ENCODE peak calls at places on chromosomes 5 and 9, in five cellular contexts. Q is dorsolateral prefrontal cortex, X is cardiac fibroblast, M is A549, K is WTC11. T is an unnamed sample.
A peak's percentile ranks its signal among the peaks of the same experiment; 100 is the strongest.

GRCh38 chr5:177109810-177110209 is 23.1 kb downstream of the FGFR4 start:
- DNase-seq in K (no peak), X (no peak), M (no peak), Q (no peak), T (no peak)

GRCh38 chr9:105038057-105038456 is 110.1 kb upstream of the ABCA1 start:
- DNase-seq in M (no peak), X (no peak), Q (no peak), K (no peak), T (no peak)

GRCh38 chr5:143679777-143680176 is 132.2 kb upstream of the HMHB1 start:
- DNase-seq in K (no peak), X (peak; percentile 15), M (peak; percentile 44), Q (no peak), T (no peak)

GRCh38 chr9:137482094-137482781 is 23.1 kb upstream of the NSMF start:
- DNase-seq in X (peak; percentile 78), M (peak; percentile 68), Q (peak; percentile 45), K (no peak), T (no peak)

GRCh38 chr9:93207860-93208734 is 24.2 kb downstream of the WNK2 start:
- DNase-seq in M (no peak), K (no peak), X (no peak), Q (no peak), T (no peak)

GRCh38 chr5:36529142-36529541 is 77.3 kb upstream of the SLC1A3 start:
- DNase-seq in X (no peak), M (no peak), K (no peak), Q (no peak), T (no peak)

GRCh38 chr9:81981881-81982280 is 6.7 kb upstream of the SPATA31D1 start:
- DNase-seq in X (no peak), Q (no peak), K (no peak), M (no peak), T (no peak)

GRCh38 chr5:54616031-54616430 is 98.5 kb downstream of the SNX18 start:
- DNase-seq in M (no peak), K (no peak), X (peak; percentile 92), Q (no peak), T (no peak)

GRCh38 chr5:154214236-154215106 is 23.9 kb downstream of the GALNT10 start:
- DNase-seq in K (no peak), Q (no peak), M (peak; percentile 32), X (peak; percentile 51), T (no peak)

GRCh38 chr9:123416171-123416570 is 60.2 kb downstream of the CRB2 start:
- DNase-seq in X (no peak), K (no peak), M (no peak), Q (peak; percentile 13), T (no peak)

GRCh38 chr5:96175090-96175489 is 213.4 kb upstream of the ELL2 start:
- DNase-seq in Q (no peak), K (no peak), M (peak; percentile 31), X (no peak), T (no peak)

GRCh38 chr5:691817-692529 is 1.2 kb downstream of the TPPP start:
- DNase-seq in M (no peak), K (no peak), X (no peak), Q (no peak), T (no peak)

GRCh38 chr5:119255571-119256356 is 100.1 kb upstream of the TNFAIP8 start:
- DNase-seq in Q (no peak), X (no peak), K (peak; percentile 67), M (peak; percentile 32), T (no peak)

GRCh38 chr5:62143268-62144229 is 162.5 kb upstream of the KIF2A start:
- DNase-seq in K (no peak), Q (no peak), X (peak; percentile 45), M (peak; percentile 25), T (no peak)

GRCh38 chr5:73170522-73170921 is 2.5 kb upstream of the TMEM174 start:
- DNase-seq in M (peak; percentile 11), Q (no peak), K (peak; percentile 64), X (peak; percentile 59), T (no peak)

GRCh38 chr9:125970340-125970739 is 223.2 kb downstream of the PBX3 start:
- DNase-seq in M (no peak), K (no peak), Q (no peak), X (no peak), T (no peak)

GRCh38 chr9:74006935-74007334 is 490.2 kb upstream of the RORB start:
- DNase-seq in Q (no peak), X (peak; percentile 35), K (no peak), M (no peak), T (no peak)

GRCh38 chr9:78557540-78557939 is 260.6 kb downstream of the PSAT1 start:
- DNase-seq in X (no peak), K (no peak), Q (no peak), M (no peak), T (no peak)

GRCh38 chr5:40774626-40775025 is 18.9 kb upstream of the TTC33 start:
- DNase-seq in K (no peak), M (no peak), Q (no peak), X (peak; percentile 6), T (no peak)

GRCh38 chr5:178547052-178547666 is 43.0 kb downstream of the COL23A1 start:
- DNase-seq in Q (no peak), K (no peak), X (no peak), M (no peak), T (no peak)

GRCh38 chr5:151880304-151880703 is 44.3 kb downstream of the GLRA1 start:
- DNase-seq in X (no peak), Q (no peak), M (no peak), K (no peak), T (no peak)

DNA sequence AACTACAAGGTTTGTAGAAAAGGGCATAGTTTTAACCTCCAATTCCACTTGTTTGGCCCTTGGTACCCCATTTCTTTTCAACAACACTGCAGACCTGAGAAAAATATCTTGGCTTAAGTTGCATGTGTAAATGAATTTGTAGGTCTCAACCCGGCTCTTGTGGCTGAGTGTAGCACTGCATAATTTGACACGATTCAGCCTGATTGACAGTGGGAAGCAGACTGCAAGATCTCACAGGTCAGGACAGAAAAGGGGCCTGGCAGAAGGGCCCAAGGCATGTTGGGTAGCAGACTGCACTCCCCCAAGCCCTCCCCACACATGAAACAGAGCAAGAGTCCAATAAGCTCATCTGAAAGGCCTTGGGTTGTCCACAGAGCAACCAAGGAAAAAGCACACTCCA is 169.7 kb upstream of the SMARCA2 start:
- DNase-seq in M (no peak), K (no peak), X (no peak), Q (no peak), T (no peak)
- TF ChIP-seq CTCF in M (no peak), K (no peak), X (no peak), Q (no peak), T (no peak)

GRCh38 chr9:80605129-80605528 is 1033.4 kb downstream of the TLE4 start:
- DNase-seq in M (peak; percentile 35), K (no peak), Q (no peak), X (peak; percentile 59), T (no peak)
- TF ChIP-seq CTCF in M (peak; percentile 42), K (no peak), Q (peak; percentile 34), X (peak; percentile 36), T (peak; percentile 57)

GRCh38 chr9:136242248-136242647 is 3.4 kb downstream of the QSOX2 start:
- DNase-seq in K (no peak), Q (no peak), X (no peak), M (no peak), T (no peak)

GRCh38 chr9:136241540-136241939 is 4.1 kb downstream of the QSOX2 start:
- DNase-seq in X (no peak), M (no peak), Q (no peak), K (no peak), T (no peak)

GRCh38 chr9:136244116-136244775 is 1.4 kb downstream of the QSOX2 start:
- DNase-seq in Q (no peak), X (no peak), K (no peak), M (no peak), T (no peak)

GRCh38 chr9:136243631-136244030 is 2.0 kb downstream of the QSOX2 start:
- DNase-seq in X (no peak), M (no peak), Q (no peak), K (no peak), T (no peak)

DNA sequence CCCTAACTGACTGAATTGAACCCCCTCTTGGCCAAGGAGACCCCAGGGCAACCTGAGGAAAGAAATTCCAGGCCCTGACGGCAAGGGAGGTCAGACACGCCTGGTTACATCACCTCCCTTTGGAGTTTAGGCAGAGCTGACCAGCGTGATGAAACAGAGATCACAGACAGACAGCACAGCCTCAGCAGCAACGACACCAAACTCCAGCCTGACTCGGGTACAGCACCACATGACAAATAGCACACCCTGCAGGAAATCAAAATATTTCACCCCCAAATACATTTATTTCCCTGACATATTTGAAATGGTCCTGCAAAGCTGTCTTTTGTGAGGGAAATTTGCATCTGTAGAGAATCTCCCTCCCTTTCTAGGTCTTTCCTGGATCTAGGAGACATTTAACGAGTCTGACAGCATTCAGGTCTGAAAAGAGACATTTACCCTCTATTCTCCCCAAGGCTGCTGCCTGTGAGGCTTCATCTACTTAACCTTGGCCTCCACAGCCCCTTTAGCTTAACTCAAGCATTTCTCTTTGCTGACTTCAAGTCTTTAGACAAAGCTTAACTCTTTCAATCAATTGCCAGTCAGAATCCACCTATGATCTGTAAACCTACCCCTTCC is 2.6 kb downstream of the QSOX2 start:
- DNase-seq in M (peak; percentile 25), Q (no peak), X (no peak), K (no peak), T (no peak)
- TF ChIP-seq CTCF in M (peak; percentile 18), Q (no peak), X (no peak), K (no peak), T (no peak)

GRCh38 chr5:14871084-14871572 is 450 bp downstream of the ANKH start:
- DNase-seq in X (no peak), K (no peak), Q (no peak), M (peak; percentile 4), T (no peak)

GRCh38 chr5:14873790-14874189 is 2.2 kb upstream of the ANKH start:
- DNase-seq in M (no peak), K (no peak), Q (no peak), X (no peak), T (no peak)

GRCh38 chr5:14871573-14872069 is at the start of gene ANKH:
- DNase-seq in X (peak; percentile 83), K (peak; percentile 69), M (peak; percentile 69), Q (peak; percentile 64), T (no peak)

GRCh38 chr5:14873093-14873492 is 1.5 kb upstream of the ANKH start:
- DNase-seq in Q (no peak), X (no peak), M (no peak), K (no peak), T (no peak)

DNA sequence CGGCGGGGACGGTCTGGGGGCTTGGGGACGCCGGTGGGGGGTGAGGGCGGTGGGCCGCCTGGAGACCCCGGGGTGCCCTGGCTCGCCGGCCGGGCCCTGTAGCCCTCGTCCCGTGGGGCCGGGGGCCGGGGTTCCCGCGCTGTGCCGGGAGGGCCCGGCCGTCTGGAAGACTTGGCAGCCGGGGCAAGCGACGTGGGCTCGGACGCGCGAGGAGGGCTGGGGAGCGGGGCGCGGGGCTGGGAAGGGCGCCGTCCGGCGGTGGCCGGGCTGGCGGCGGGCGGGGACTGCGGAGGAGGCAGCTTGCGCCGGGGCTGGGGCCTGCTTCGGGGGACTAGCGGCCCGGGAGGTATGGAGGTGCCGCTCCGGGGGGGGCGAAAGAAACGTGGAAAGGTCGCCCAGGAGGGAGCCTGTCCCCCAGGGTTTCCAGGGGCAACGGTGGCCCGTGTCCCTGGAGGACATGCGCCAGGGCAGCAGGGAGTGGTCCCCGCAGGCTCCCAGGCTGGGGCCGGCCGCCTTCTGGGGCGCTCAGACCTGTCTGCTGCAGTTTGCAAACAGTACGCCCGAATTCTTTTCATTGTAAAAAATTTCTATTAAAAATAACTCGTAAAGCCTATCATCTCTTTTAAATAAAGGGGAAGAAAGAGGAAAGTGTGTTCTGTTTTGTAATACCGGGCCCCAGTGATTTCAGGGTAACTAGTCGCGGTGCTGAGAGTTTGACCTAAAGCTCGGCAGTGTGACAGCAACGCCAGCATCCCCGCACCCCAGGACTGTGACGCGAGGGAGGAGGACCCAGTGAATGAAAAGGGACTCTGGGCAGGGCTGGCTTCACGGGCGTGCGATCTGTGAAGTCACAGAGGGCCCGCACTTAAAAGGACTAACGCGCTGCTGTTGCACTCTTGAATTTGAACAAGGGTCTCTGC is 752 bp upstream of the ANKH start:
- DNase-seq in Q (peak; percentile 66), K (peak; percentile 45), X (peak; percentile 58), M (peak; percentile 48), T (no peak)
- TF ChIP-seq CTCF in Q (peak; percentile 13), K (no peak), X (peak; percentile 1), M (peak; percentile 33), T (no peak)

T was measured in D721Med.